ENCODE peak calls at places on chromosomes 5 and 9, in four cellular contexts. One of them, this sample, is unnamed.

GRCh38 chr5:64767959-64768357 is 533 bp downstream of the SREK1IP1 start:
- DNase-seq in astrocyte: no peak
- DNase-seq in fibroblast of lung: peak
- DNase-seq in astrocyte of the spinal cord: peak
- DNase-seq in this sample: peak

GRCh38 chr5:148912146-148912545 is 85.7 kb downstream of the ADRB2 start:
- DNase-seq in astrocyte: no peak
- DNase-seq in fibroblast of lung: no peak
- DNase-seq in astrocyte of the spinal cord: no peak
- DNase-seq in this sample: no peak

GRCh38 chr5:1764606-1764960 is 35.1 kb downstream of the MRPL36 start:
- DNase-seq in astrocyte: no peak
- DNase-seq in fibroblast of lung: no peak
- DNase-seq in astrocyte of the spinal cord: no peak
- DNase-seq in this sample: no peak

GRCh38 chr9:130886981-130887380 is 9.6 kb downstream of the QRFP start:
- DNase-seq in astrocyte: no peak
- DNase-seq in fibroblast of lung: no peak
- DNase-seq in astrocyte of the spinal cord: no peak
- DNase-seq in this sample: no peak

GRCh38 chr5:156120777-156121176 is 206.2 kb upstream of the SGCD start:
- DNase-seq in astrocyte: peak
- DNase-seq in fibroblast of lung: peak
- DNase-seq in astrocyte of the spinal cord: no peak
- DNase-seq in this sample: peak

GRCh38 chr5:55176176-55176818 is 3.3 kb upstream of the CDC20B start:
- DNase-seq in astrocyte: no peak
- DNase-seq in fibroblast of lung: no peak
- DNase-seq in astrocyte of the spinal cord: no peak
- DNase-seq in this sample: no peak

GRCh38 chr9:126813072-126813471 is 8.2 kb downstream of the ZBTB43 start:
- DNase-seq in astrocyte: no peak
- DNase-seq in fibroblast of lung: no peak
- DNase-seq in astrocyte of the spinal cord: no peak
- DNase-seq in this sample: no peak

GRCh38 chr9:12817702-12818101 is 42.9 kb downstream of the LURAP1L start:
- DNase-seq in astrocyte: peak
- DNase-seq in fibroblast of lung: peak
- DNase-seq in astrocyte of the spinal cord: peak
- DNase-seq in this sample: peak

GRCh38 chr5:174523311-174524159 is 200.8 kb upstream of the MSX2 start:
- DNase-seq in astrocyte: no peak
- DNase-seq in fibroblast of lung: no peak
- DNase-seq in astrocyte of the spinal cord: no peak
- DNase-seq in this sample: no peak

GRCh38 chr5:146561711-146562110 is 45.7 kb upstream of the GPR151 start:
- DNase-seq in astrocyte: peak
- DNase-seq in fibroblast of lung: peak
- DNase-seq in astrocyte of the spinal cord: no peak
- DNase-seq in this sample: no peak

GRCh38 chr5:146564036-146564762 is 48.2 kb upstream of the GPR151 start:
- DNase-seq in astrocyte: no peak
- DNase-seq in fibroblast of lung: peak
- DNase-seq in astrocyte of the spinal cord: no peak
- DNase-seq in this sample: no peak

GRCh38 chr5:146562461-146562860 is 46.5 kb upstream of the GPR151 start:
- DNase-seq in astrocyte: no peak
- DNase-seq in fibroblast of lung: no peak
- DNase-seq in astrocyte of the spinal cord: no peak
- DNase-seq in this sample: no peak

GRCh38 chr5:146568161-146568560 is 52.2 kb upstream of the GPR151 start:
- DNase-seq in astrocyte: no peak
- DNase-seq in fibroblast of lung: no peak
- DNase-seq in astrocyte of the spinal cord: no peak
- DNase-seq in this sample: no peak

DNA sequence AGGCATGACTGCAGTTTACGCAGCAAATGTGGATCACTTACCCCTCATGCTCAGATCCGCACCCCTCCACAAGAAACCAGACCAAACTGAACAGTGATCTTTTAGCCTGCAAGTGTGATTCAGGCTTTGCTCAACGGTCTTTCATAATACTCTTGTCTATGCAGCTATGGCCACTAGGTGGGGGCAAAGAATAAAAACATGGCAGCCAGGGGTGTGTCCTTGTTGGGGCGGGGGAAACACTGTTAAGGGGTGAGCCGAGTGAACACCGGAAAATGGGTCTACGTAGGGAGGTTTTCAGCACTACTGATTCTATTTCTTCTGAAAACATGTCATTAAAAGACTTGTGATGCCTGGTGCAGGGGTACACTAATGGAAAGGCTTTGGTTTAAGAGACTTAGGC is 49.8 kb upstream of the GPR151 start:
- DNase-seq in astrocyte: peak
- DNase-seq in fibroblast of lung: peak
- DNase-seq in astrocyte of the spinal cord: peak
- DNase-seq in this sample: peak
- TF ChIP-seq CTCF in astrocyte: peak
- TF ChIP-seq CTCF in fibroblast of lung: peak
- TF ChIP-seq CTCF in astrocyte of the spinal cord: peak
- TF ChIP-seq CTCF in this sample: peak

GRCh38 chr5:22604711-22605110 is 248.4 kb downstream of the CDH12 start:
- DNase-seq in astrocyte: no peak
- DNase-seq in fibroblast of lung: no peak
- DNase-seq in astrocyte of the spinal cord: no peak
- DNase-seq in this sample: no peak
- TF ChIP-seq CTCF in astrocyte: no peak
- TF ChIP-seq CTCF in fibroblast of lung: no peak
- TF ChIP-seq CTCF in astrocyte of the spinal cord: no peak
- TF ChIP-seq CTCF in this sample: no peak

DNA sequence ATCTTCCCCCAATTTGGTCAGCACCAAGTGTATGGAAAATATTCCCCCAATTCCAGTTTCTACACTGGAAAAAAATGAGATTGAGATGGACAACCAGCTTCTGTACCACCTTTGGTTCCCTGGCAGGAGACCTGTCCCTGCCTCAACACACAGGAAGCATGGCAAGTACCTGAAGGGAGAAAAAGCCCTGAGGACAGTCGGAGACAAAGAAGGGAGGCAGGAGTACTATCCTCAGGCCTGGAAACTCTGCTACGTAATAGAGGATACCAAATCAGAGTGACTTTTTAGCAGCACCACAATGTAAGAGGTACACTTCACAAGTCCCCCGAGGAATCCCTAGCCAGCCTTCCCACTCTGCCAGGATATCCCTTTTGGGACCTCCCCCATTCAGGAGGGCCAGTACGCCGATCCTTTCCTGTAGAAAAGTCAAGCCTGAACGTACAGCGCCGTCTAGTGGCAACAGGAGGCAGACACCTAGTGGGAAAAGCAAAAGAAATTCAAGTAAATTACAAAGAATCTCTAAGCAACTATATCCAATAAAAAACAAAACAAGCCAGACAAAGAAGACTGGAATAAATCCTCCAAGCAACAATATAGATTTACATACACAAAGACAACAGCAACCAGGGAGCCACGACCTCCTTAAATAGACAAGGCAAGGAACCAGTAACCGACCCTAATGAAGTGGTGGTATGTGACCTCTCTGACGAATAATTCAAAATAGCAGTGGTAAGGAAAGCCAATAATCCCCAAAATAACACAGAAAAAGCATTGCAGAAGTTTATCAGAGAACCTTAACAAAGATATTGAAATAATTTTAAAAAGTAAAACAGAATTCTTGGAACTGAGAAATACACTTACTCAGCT is 63.3 kb upstream of the SLCO6A1 start:
- DNase-seq in astrocyte: no peak
- DNase-seq in fibroblast of lung: no peak
- DNase-seq in astrocyte of the spinal cord: peak
- DNase-seq in this sample: peak
- TF ChIP-seq CTCF in astrocyte: peak
- TF ChIP-seq CTCF in fibroblast of lung: peak
- TF ChIP-seq CTCF in astrocyte of the spinal cord: peak
- TF ChIP-seq CTCF in this sample: peak

GRCh38 chr5:127931396-127931795 is 152.2 kb upstream of the SLC12A2 start:
- DNase-seq in astrocyte: no peak
- DNase-seq in fibroblast of lung: no peak
- DNase-seq in astrocyte of the spinal cord: no peak
- DNase-seq in this sample: no peak

GRCh38 chr5:127936439-127936972 is 147.1 kb upstream of the SLC12A2 start:
- DNase-seq in astrocyte: no peak
- DNase-seq in fibroblast of lung: no peak
- DNase-seq in astrocyte of the spinal cord: no peak
- DNase-seq in this sample: no peak

GRCh38 chr5:127935398-127935797 is 148.2 kb upstream of the SLC12A2 start:
- DNase-seq in astrocyte: no peak
- DNase-seq in fibroblast of lung: no peak
- DNase-seq in astrocyte of the spinal cord: no peak
- DNase-seq in this sample: no peak

GRCh38 chr5:127933348-127933747 is 150.2 kb upstream of the SLC12A2 start:
- DNase-seq in astrocyte: no peak
- DNase-seq in fibroblast of lung: no peak
- DNase-seq in astrocyte of the spinal cord: no peak
- DNase-seq in this sample: no peak

DNA sequence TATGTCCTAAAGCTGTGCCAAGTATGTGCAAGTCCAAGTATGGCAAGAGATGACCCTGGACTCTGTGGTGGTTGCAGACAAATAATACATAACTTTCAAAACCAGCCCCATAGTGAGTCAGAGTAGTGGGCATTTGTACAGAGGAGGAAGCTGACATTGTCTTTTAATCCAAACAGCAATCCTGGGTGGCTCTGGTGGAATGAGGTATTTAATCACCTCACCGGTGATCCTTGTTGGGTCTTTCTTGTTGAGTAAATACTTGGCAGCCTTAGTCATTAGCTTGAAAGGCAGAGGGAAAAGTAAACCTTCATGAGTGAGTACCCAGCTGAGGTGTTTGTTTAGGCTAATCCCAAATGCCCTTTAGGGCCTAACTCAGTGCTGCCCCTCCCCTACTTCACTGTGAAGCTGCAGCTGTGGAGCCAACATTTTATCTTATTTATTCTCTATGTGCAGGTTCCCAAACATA is 148.7 kb upstream of the SLC12A2 start:
- DNase-seq in astrocyte: peak
- DNase-seq in fibroblast of lung: peak
- DNase-seq in astrocyte of the spinal cord: peak
- DNase-seq in this sample: peak
- TF ChIP-seq CTCF in astrocyte: no peak
- TF ChIP-seq CTCF in fibroblast of lung: no peak
- TF ChIP-seq CTCF in astrocyte of the spinal cord: no peak
- TF ChIP-seq CTCF in this sample: no peak

GRCh38 chr9:37410354-37410861 is 12.1 kb upstream of the GRHPR start:
- DNase-seq in astrocyte: no peak
- DNase-seq in fibroblast of lung: no peak
- DNase-seq in astrocyte of the spinal cord: no peak
- DNase-seq in this sample: no peak

GRCh38 chr9:37413311-37413710 is 9.2 kb upstream of the GRHPR start:
- DNase-seq in astrocyte: no peak
- DNase-seq in fibroblast of lung: no peak
- DNase-seq in astrocyte of the spinal cord: no peak
- DNase-seq in this sample: no peak

GRCh38 chr9:37412431-37413151 is 9.9 kb upstream of the GRHPR start:
- DNase-seq in astrocyte: peak
- DNase-seq in fibroblast of lung: peak
- DNase-seq in astrocyte of the spinal cord: no peak
- DNase-seq in this sample: no peak

GRCh38 chr9:37408933-37409710 is 13.4 kb upstream of the GRHPR start:
- DNase-seq in astrocyte: no peak
- DNase-seq in fibroblast of lung: no peak
- DNase-seq in astrocyte of the spinal cord: no peak
- DNase-seq in this sample: no peak

GRCh38 chr9:37410969-37411785 is 11.3 kb upstream of the GRHPR start:
- DNase-seq in astrocyte: no peak
- DNase-seq in fibroblast of lung: no peak
- DNase-seq in astrocyte of the spinal cord: no peak
- DNase-seq in this sample: no peak
- TF ChIP-seq CTCF in astrocyte: peak
- TF ChIP-seq CTCF in fibroblast of lung: peak
- TF ChIP-seq CTCF in astrocyte of the spinal cord: peak
- TF ChIP-seq CTCF in this sample: peak

DNA sequence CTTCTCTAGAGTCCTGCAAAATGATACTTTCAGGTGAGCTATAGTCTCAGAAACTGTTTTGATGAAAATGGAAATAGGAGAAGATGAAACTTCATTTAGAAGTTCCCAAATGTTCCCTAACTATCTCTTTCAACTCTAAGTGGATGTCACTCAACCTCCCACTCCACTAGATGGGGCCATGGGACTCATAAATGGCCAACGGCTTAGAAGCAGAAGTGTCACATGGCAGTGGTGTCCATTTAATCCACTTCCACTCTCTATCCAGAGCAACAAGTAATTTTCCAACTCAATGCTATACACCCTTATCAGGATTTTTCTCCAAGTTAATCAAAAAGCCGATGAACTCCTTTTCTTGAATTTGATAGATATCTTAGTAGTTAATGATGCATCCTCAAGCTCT is 295.7 kb downstream of the EDIL3 start:
- DNase-seq in astrocyte: peak
- DNase-seq in fibroblast of lung: peak
- DNase-seq in astrocyte of the spinal cord: peak
- DNase-seq in this sample: peak
- TF ChIP-seq CTCF in astrocyte: peak
- TF ChIP-seq CTCF in fibroblast of lung: peak
- TF ChIP-seq CTCF in astrocyte of the spinal cord: peak
- TF ChIP-seq CTCF in this sample: peak